ENCODE peak calls at places on chromosomes 13 and 19, in six cellular contexts. D is gastrocnemius medialis, G is right atrium auricular region, Y is breast epithelium, W is mucosa of descending colon, P is stomach. L is an unnamed sample. For H3K4me1, the result is how much of the 10 kb centered on the place peaks cover.

GRCh38 chr13:74132152-74132767 is 1.9 kb downstream of the KLF12 start:
- DNase-seq in D (no peak), G (no peak), Y (no peak), W (no peak), P (no peak), L (no peak)

GRCh38 chr19:37227996-37228395 is 10.0 kb downstream of the ZNF383 start:
- DNase-seq in D (no peak), G (no peak), Y (peak), W (no peak), P (no peak), L (peak)

GRCh38 chr13:40109324-40109958 is 454.0 kb downstream of the COG6 start:
- DNase-seq in D (peak), G (no peak), Y (no peak), W (no peak), P (no peak), L (no peak)

GRCh38 chr19:11338569-11339253 is 746 bp downstream of the RAB3D start:
- DNase-seq in D (no peak), G (no peak), Y (no peak), W (no peak), P (no peak), L (no peak)

GRCh38 chr19:944171-944567 is 18.3 kb downstream of the ARID3A start:
- DNase-seq in D (no peak), G (no peak), Y (no peak), W (peak), P (peak), L (no peak)

GRCh38 chr19:51091895-51092873 is 9.5 kb upstream of the KLK14 start:
- DNase-seq in D (no peak), G (no peak), Y (no peak), W (no peak), P (no peak), L (no peak)

GRCh38 chr13:40164137-40164536 is 502.3 kb downstream of the FOXO1 start:
- DNase-seq in D (peak), G (no peak), Y (no peak), W (no peak), P (no peak), L (no peak)

GRCh38 chr19:55690109-55690768 is 15.2 kb downstream of the EPN1 start:
- DNase-seq in D (no peak), G (no peak), Y (peak), W (peak), P (no peak), L (no peak)

GRCh38 chr19:28614634-28615545 is 598.1 kb downstream of the UQCRFS1 start:
- DNase-seq in D (no peak), G (peak), Y (no peak), W (no peak), P (no peak), L (no peak)

GRCh38 chr13:89465366-89465765 is 1794.2 kb downstream of the SLITRK5 start:
- DNase-seq in D (no peak), G (no peak), Y (no peak), W (no peak), P (no peak), L (no peak)

GRCh38 chr13:109858319-109858718 is 71.9 kb upstream of the IRS2 start:
- DNase-seq in D (no peak), G (no peak), Y (no peak), W (no peak), P (peak), L (no peak)

GRCh38 chr13:21079206-21079605 is 17.8 kb upstream of the LATS2 start:
- DNase-seq in D (no peak), G (no peak), Y (no peak), W (no peak), P (no peak), L (no peak)

GRCh38 chr19:39342647-39343305 is 555 bp downstream of the SAMD4B start:
- DNase-seq in D (no peak), G (no peak), Y (no peak), W (peak), P (no peak), L (no peak)

DNA sequence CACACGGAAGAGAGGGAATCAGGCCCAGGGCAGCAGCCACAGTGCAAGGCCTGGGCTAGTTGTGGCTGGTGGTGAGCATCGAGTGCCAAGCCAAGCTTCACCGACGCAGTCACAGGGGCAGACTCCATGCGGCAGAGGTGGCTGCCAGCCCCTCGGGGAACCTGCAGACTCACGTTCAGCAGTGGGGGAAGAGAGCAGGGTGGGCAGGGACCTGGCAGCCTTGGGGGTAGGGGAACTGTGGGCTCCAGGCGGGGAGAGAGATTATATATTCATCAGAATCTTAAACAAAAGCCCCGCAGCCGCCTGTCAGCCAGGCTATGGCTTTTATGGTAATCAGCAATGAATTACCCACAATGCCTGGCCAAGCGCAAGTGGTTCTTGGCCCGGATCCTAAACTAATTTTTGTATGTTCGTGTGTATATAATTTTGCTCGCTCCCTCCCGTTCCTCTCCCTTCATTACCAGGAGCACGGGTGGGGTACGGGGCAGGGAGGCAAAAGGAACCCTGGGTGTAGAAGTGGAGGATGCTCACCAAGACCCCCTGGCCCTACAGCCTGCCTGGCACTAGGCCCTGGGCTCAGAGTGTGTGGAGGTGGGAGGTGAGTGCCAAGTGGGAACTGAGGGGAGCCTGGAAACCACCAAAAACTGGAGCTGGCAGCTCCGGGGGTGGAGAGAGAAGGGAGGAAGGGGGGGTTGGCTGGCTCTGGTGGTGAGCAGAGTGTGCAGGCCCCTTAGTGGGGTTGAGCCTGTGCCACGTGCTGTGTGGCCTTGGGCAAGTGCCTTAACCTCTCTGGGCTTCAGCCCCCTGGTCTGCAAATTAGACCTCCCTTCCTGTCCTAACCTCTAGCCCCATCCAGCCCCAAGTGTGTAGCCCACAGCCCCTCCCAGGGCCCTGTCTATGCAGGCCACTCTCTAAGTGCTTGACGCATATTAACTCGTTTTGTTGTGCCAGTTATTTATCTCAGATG is 31.9 kb downstream of the PTPRS start:
- DNase-seq in D (no peak), G (peak), Y (peak), W (peak), P (peak), L (peak)
- H3K4me3 ChIP-seq in D (peak), G (no peak), Y (peak), W (no peak), P (peak), L (peak)

GRCh38 chr19:42125536-42125935 is 6.7 kb downstream of the POU2F2 start:
- DNase-seq in D (no peak), G (no peak), Y (no peak), W (no peak), P (no peak), L (no peak)
- H3K4me1 ChIP-seq in D (under half), G (under half), Y (under half), W (under half), P (under half), L (under half)

GRCh38 chr13:19607523-19608078 is 25.9 kb upstream of the MPHOSPH8 start:
- DNase-seq in D (no peak), G (peak), Y (no peak), W (no peak), P (no peak), L (no peak)

GRCh38 chr13:19604306-19604705 is 29.2 kb upstream of the MPHOSPH8 start:
- DNase-seq in D (no peak), G (no peak), Y (no peak), W (no peak), P (no peak), L (no peak)

GRCh38 chr13:19606152-19606551 is 27.3 kb upstream of the MPHOSPH8 start:
- DNase-seq in D (no peak), G (no peak), Y (no peak), W (no peak), P (no peak), L (no peak)

GRCh38 chr13:19605161-19605955 is 28.1 kb upstream of the MPHOSPH8 start:
- DNase-seq in D (no peak), G (peak), Y (no peak), W (no peak), P (no peak), L (no peak)

DNA sequence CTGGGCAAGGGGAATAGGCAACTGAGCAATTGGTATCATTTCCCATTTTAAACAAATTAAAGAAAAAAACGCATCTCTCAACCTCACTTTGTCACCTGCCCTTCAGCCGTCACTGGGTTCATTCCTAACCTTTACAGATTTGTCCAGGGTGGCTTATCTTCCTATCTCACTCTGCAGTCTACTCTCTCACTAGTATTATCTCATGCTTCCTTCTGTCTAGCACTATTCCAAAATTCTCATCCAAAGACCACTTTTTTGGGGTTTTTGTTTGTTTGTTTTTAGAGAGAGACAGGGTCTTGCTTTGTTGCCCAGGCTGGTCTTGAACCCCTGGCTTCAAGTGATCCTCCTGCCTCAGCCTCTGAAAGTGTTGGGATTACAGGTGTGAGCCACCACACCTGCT is 26.7 kb upstream of the MPHOSPH8 start:
- DNase-seq in D (no peak), G (no peak), Y (no peak), W (no peak), P (no peak), L (no peak)
- H3K4me3 ChIP-seq in D (no peak), G (no peak), Y (no peak), W (no peak), P (no peak), L (no peak)

DNA sequence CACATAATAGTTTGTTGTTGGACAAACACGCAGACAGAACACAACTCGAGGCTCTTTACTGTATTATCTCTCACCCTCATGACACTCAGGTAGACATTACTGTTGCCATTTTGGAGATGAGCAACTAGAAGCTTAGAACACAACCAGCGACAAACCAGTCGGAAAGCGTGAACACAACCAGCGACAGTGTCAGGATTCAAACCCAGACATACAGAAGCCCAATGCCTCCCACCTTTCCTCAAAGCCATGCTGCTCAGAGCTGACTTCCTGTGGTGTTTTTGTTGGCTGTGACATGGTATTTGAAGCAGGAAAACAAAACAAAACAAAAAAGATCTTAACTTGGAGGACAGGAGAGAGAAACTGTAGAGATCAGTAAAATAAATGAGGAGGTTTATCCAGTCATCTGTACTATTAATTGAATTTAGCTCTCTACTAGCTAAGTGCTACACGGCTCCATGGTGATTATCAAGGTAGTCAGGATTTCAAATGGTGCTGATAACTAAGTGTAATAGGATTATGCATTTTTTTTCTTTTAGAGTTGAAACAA is 92.1 kb downstream of the STARD13 start:
- DNase-seq in D (no peak), G (no peak), Y (no peak), W (no peak), P (no peak), L (no peak)
- H3K4me1 ChIP-seq in D (under half), G (half or more), Y (under half), W (under half), P (half or more), L (under half)

DNA sequence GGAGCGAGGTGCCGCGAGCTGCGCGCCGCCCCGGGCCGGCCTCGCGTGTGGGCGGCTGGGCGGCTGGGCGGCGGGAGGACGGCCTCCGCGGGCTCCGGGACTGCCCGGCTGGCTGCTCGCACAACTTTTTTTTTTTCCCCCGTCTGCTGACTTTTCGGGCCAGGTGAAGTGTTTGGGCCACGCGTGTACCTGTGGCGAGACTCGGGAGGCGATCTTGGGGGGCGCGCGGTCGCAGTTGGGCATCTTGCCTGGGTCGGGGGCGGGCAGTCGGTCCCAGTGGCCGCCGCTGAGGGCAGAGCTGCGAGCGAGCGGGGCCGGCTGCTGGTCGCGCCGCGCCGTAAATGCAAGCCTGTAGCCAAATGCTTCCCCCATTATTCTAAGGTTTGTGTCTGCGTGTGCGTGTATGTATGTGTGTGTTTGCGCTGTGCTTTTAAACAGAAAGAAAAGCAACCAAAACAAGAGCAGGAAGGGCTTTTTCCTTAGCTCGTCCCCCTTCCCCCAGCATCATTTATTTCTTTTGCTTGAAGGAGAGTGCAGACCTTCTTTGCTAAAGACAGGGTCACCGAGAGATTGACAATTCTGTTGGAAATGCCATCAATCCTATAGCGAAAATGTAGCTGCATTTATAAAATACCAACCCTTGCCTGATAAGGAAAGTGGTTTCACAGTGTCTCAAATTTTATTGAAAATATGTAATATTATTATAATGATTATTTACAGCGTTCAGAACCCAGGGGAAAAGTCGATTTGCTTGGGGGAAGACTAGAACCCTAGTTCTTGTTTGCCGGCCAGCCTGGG is 143.3 kb upstream of the ZNF536 start:
- DNase-seq in D (no peak), G (no peak), Y (no peak), W (no peak), P (no peak), L (peak)
- H3K4me3 ChIP-seq in D (no peak), G (peak), Y (peak), W (no peak), P (peak), L (peak)

GRCh38 chr19:13211426-13212308 is 61.5 kb downstream of the IER2 start:
- DNase-seq in D (no peak), G (no peak), Y (no peak), W (no peak), P (no peak), L (no peak)

GRCh38 chr19:13212759-13213330 is 62.6 kb downstream of the IER2 start:
- DNase-seq in D (no peak), G (no peak), Y (peak), W (peak), P (peak), L (peak)

GRCh38 chr19:13214036-13214730 is 64.0 kb downstream of the IER2 start:
- DNase-seq in D (no peak), G (no peak), Y (no peak), W (no peak), P (no peak), L (no peak)

GRCh38 chr19:13210941-13211340 is 60.7 kb downstream of the IER2 start:
- DNase-seq in D (no peak), G (no peak), Y (no peak), W (no peak), P (no peak), L (no peak)

DNA sequence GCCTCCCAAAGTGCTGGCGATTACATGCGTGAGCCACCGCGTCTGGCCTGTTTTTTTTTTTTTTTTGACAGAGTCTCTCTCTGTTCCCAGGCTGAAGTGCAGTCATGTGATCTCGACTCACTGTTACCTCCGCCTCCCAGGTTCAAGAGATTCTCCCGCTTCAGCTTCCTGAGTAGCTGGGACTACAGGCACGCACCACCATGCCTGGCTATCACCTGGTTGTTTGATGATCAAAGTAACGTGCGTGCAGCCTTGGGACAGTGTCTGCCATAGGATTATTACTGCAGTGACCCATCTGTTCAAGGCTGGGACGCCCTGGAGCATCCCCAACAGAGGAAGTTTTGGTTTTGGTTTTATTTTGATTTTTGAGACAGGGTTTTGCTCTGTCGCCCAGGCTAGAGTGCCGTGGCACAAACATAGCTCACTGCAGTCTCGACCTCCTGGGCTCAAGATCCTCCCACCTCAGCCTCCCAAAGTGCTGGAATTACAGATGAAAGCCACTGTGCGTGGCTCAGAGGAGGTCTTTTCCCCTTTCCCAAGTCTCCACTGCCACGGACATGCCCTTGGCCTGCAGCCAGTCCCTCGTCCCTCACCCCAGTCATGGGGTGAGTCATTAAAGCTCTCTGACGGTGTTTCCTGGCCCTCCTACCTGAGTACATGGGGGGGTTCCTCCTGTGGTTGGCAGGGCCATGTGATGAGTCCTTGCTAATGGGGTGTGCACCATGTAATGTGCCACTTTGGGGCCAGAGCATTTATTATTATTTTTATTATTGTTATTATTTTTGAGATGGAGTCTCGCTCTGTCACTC is 65.6 kb downstream of the IER2 start:
- DNase-seq in D (no peak), G (no peak), Y (no peak), W (no peak), P (no peak), L (no peak)
- H3K4me1 ChIP-seq in D (under half), G (under half), Y (under half), W (under half), P (under half), L (under half)

GRCh38 chr19:4064073-4064550 is 2.6 kb downstream of the ZBTB7A start:
- DNase-seq in D (no peak), G (no peak), Y (no peak), W (no peak), P (no peak), L (no peak)

GRCh38 chr19:4062576-4063368 is 3.9 kb downstream of the ZBTB7A start:
- DNase-seq in D (no peak), G (no peak), Y (no peak), W (peak), P (no peak), L (no peak)

GRCh38 chr19:4061683-4062575 is 4.8 kb downstream of the ZBTB7A start:
- DNase-seq in D (no peak), G (no peak), Y (peak), W (peak), P (peak), L (no peak)

GRCh38 chr19:4064551-4065260 is 2.0 kb downstream of the ZBTB7A start:
- DNase-seq in D (peak), G (no peak), Y (no peak), W (peak), P (peak), L (no peak)

GRCh38 chr19:4063369-4064072 is 3.2 kb downstream of the ZBTB7A start:
- DNase-seq in D (no peak), G (no peak), Y (no peak), W (no peak), P (no peak), L (no peak)
- H3K4me3 ChIP-seq in D (peak), G (peak), Y (peak), W (peak), P (peak), L (peak)